ENCODE peak calls at places on chromosomes 7 and 10, in five cellular contexts. V is H1, B is GM12878, P is GM12892, C is K562. H is an unnamed sample.

GRCh38 chr10:35822316-35822715 is 180.2 kb upstream of the FZD8 start:
- DNase-seq in B (no peak), C (no peak), V (peak), P (no peak), H (no peak)

GRCh38 chr7:28161319-28161718 is 19.3 kb downstream of the JAZF1 start:
- DNase-seq in V (no peak), C (no peak), B (no peak), P (no peak), H (no peak)

GRCh38 chr7:106012935-106013439 is 49.9 kb downstream of the CDHR3 start:
- DNase-seq in C (no peak), V (no peak), P (no peak), B (no peak), H (no peak)

GRCh38 chr7:101823086-101823485 is 5.7 kb downstream of the CUX1 start:
- DNase-seq in C (no peak), B (no peak), V (no peak), P (no peak), H (no peak)

GRCh38 chr10:118459642-118460193 is 117.6 kb upstream of the FAM204A start:
- DNase-seq in B (no peak), P (peak), C (peak), V (peak), H (peak)

GRCh38 chr7:150378115-150378852 is 846 bp upstream of the ZNF775 start:
- DNase-seq in B (no peak), V (peak), P (no peak), C (peak), H (no peak)

GRCh38 chr7:80088705-80089104 is 45.9 kb upstream of the GNAI1 start:
- DNase-seq in P (no peak), B (no peak), V (no peak), C (no peak), H (no peak)

GRCh38 chr7:123537026-123537642 is 2.7 kb upstream of the IQUB start:
- DNase-seq in P (no peak), V (no peak), C (no peak), B (no peak), H (no peak)

GRCh38 chr10:87866575-87866974 is 3.1 kb downstream of the PTEN start:
- DNase-seq in B (no peak), C (no peak), P (no peak), V (no peak), H (no peak)

GRCh38 chr7:115980175-115980574 is 50.4 kb downstream of the TFEC start:
- DNase-seq in P (no peak), C (no peak), B (no peak), V (no peak), H (no peak)

GRCh38 chr7:43105521-43106120 is 6.8 kb upstream of the HECW1 start:
- DNase-seq in C (no peak), B (no peak), V (no peak), P (no peak), H (no peak)

GRCh38 chr7:8035647-8036518 is 67.3 kb downstream of the GLCCI1 start:
- DNase-seq in B (peak), V (no peak), C (no peak), P (no peak), H (no peak)

GRCh38 chr7:67484244-67484751 is 487.7 kb downstream of the TYW1 start:
- DNase-seq in P (no peak), C (peak), V (peak), B (no peak), H (peak)

GRCh38 chr10:114545071-114545470 is 113.0 kb downstream of the ABLIM1 start:
- DNase-seq in V (no peak), P (no peak), B (no peak), C (no peak), H (no peak)

GRCh38 chr10:58632211-58632610 is 119.5 kb downstream of the BICC1 start:
- DNase-seq in B (no peak), C (no peak), V (no peak), P (no peak), H (no peak)

GRCh38 chr10:133394064-133394663 is at the start of gene MTG1:
- DNase-seq in P (peak), V (peak), B (peak), C (peak), H (peak)

GRCh38 chr10:119250641-119251314 is 43.4 kb downstream of the GRK5 start:
- DNase-seq in P (no peak), B (no peak), C (no peak), V (no peak), H (no peak)

GRCh38 chr7:7385421-7385820 is 150.3 kb downstream of the COL28A1 start:
- DNase-seq in B (no peak), C (no peak), V (no peak), P (no peak), H (no peak)

GRCh38 chr10:113187066-113187777 is 237.2 kb downstream of the TCF7L2 start:
- DNase-seq in B (no peak), P (no peak), C (no peak), V (no peak), H (no peak)

GRCh38 chr10:99809931-99810615 is 27.6 kb downstream of the ABCC2 start:
- DNase-seq in P (no peak), V (no peak), B (no peak), C (no peak), H (no peak)

GRCh38 chr7:28980504-28981281 is 22.6 kb upstream of the TRIL start:
- DNase-seq in V (no peak), P (no peak), C (no peak), B (no peak), H (no peak)

GRCh38 chr10:97406064-97406463 is 4.9 kb upstream of the RRP12 start:
- DNase-seq in C (no peak), B (no peak), P (no peak), V (no peak), H (no peak)

GRCh38 chr7:70673833-70674232 is 458.1 kb upstream of the GALNT17 start:
- DNase-seq in C (no peak), B (no peak), V (no peak), P (no peak), H (no peak)

GRCh38 chr7:100475549-100475948 is 3.5 kb downstream of the TSC22D4 start:
- DNase-seq in P (no peak), V (no peak), C (peak), B (no peak), H (no peak)

GRCh38 chr10:131788386-131788785 is 112.4 kb upstream of the PPP2R2D start:
- DNase-seq in V (no peak), B (no peak), P (no peak), C (no peak), H (no peak)
- TF ChIP-seq POLR2A in V (no peak), B (no peak), P (no peak), C (no peak), H (no peak)

GRCh38 chr7:128071376-128071775 is 40.1 kb upstream of the LRRC4 start:
- DNase-seq in B (no peak), V (no peak), C (no peak), P (no peak), H (no peak)
- TF ChIP-seq TAF1 in B (no peak), V (no peak), C (no peak), P (no peak), H (no peak)

GRCh38 chr7:130912910-130913720 is 179.1 kb upstream of the KLF14 start:
- DNase-seq in P (no peak), B (peak), V (no peak), C (no peak), H (no peak)
- TF ChIP-seq POLR2A in P (peak), B (peak), V (no peak), C (peak), H (no peak)

GRCh38 chr7:19143930-19144574 is 1.2 kb downstream of the FERD3L start:
- DNase-seq in C (no peak), V (no peak), B (no peak), P (no peak), H (no peak)

GRCh38 chr7:19145429-19146201 is 394 bp upstream of the FERD3L start:
- DNase-seq in B (no peak), C (no peak), P (no peak), V (peak), H (no peak)

GRCh38 chr7:19144661-19145428 is at the start of gene FERD3L:
- DNase-seq in C (no peak), B (no peak), P (no peak), V (no peak), H (no peak)

GRCh38 chr7:19146699-19147098 is 1.5 kb upstream of the FERD3L start:
- DNase-seq in B (no peak), P (no peak), C (no peak), V (no peak), H (no peak)
- TF ChIP-seq TAF1 in B (no peak), P (no peak), C (no peak), V (no peak), H (no peak)

GRCh38 chr10:89644691-89644966 is 413 bp downstream of the PANK1 start:
- DNase-seq in C (no peak), B (no peak), V (no peak), P (peak), H (no peak)

GRCh38 chr10:89643812-89644690 is 991 bp downstream of the PANK1 start:
- DNase-seq in C (peak), P (peak), B (peak), V (peak), H (peak)

GRCh38 chr10:89643431-89643811 is 1.6 kb downstream of the PANK1 start:
- DNase-seq in B (no peak), P (no peak), C (no peak), V (no peak), H (no peak)

GRCh38 chr10:89645742-89646172 is 715 bp upstream of the PANK1 start:
- DNase-seq in B (no peak), V (no peak), P (no peak), C (no peak), H (no peak)

GRCh38 chr10:89644967-89645741 is at the start of gene PANK1:
- DNase-seq in B (peak), P (peak), V (no peak), C (peak), H (peak)
- TF ChIP-seq POLR2A in B (peak), P (no peak), V (peak), C (peak), H (peak)

GRCh38 chr7:38299275-38299931 is 26.0 kb upstream of the TARP start:
- DNase-seq in V (no peak), B (no peak), P (no peak), C (no peak), H (no peak)
- TF ChIP-seq TAF1 in V (no peak), B (no peak), P (no peak), C (no peak), H (no peak)

DNA sequence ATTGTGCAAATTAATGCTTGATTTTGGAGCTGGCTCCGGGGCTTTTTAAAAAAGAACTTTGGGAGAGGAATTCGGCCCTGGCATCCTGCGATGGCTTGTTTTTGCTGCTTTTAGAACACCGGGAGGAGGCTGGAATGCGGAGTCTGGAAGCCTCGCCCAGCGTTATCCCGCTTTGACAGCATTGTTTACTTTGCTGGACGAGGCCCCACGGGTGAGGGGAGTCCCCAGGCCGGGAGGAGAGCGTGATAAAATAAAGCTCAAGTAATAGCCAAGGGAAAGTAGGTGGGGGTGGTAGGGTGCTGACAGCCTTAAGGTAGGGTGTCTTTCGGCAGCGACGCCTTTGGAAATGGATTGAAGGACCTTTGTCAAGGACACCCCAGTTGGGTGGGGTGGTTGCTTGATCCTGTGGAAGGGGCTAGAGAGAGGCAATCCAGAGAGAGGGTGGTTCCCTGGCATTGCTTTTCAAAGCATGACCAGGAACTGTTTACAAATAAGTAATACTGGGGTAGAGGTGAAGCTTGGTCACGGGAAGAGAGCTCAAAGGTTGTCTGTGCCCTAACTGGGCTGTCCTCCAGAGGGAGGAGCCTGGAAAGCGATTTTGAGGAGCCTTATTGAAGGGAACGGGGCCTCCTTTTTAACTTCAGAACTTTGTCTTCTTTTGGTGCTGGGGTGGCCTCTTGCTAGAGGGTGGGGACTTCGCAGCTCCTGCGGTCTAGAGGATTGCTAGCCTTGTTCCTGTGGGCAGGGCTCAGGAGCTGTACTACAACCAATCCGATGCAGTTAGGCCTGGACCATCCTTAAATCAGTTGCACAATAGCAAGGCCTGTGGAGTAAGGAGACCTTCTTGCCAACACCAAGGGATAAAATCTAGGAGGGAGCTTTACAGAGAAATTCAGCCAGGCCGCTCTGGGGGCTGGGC is 1.2 kb downstream of the EIF4EBP2 start:
- DNase-seq in C (peak), B (no peak), V (no peak), P (no peak), H (no peak)
- TF ChIP-seq POLR2A in C (no peak), B (peak), V (no peak), P (no peak), H (no peak)

GRCh38 chr10:101829561-101830315 is 11.5 kb upstream of the OGA start:
- DNase-seq in P (peak), V (no peak), B (no peak), C (peak), H (peak)
- TF ChIP-seq TAF1 in P (no peak), V (no peak), B (no peak), C (no peak), H (no peak)

DNA sequence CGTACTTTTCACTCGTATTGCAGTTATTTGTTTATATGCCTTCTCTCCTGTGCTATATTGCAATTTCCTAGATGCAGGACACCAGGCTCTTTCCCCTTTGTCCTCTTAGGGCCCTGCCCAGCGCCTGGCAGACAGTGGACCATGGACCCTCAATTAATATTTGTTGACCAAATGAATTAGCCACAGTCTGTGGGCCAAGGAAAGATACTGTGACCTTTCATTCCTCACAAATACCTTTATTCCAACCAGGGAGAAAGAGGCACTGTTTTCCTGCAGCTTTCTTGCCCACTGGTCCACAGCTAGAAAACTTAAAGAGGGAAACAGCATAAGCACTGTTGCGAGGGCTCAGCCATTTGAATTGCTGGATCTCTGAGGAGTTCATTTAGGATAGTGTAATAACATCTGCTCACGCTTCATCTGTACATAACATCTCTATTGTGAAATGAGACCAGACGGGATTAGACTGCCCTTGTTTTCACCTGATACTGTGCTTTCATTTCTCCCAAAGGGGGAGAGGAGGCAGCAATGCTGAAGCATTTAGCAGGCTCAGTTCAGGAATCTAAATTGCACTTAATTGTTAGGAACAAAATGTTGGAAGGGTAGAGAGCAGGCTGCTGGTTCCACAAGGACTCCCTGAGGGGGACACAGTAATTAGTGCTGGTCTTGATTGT is 46.7 kb downstream of the TNS3 start:
- DNase-seq in P (no peak), V (no peak), C (no peak), B (no peak), H (no peak)
- TF ChIP-seq POLR2A in P (no peak), V (no peak), C (no peak), B (no peak), H (no peak)

GRCh38 chr10:103492655-103493261 is 747 bp upstream of the NEURL1 start:
- DNase-seq in P (no peak), B (no peak), C (no peak), V (no peak), H (no peak)

GRCh38 chr10:103493362-103493871 is at the start of gene NEURL1:
- DNase-seq in B (no peak), C (peak), V (no peak), P (peak), H (peak)

GRCh38 chr10:103491729-103492364 is 1.7 kb upstream of the NEURL1 start:
- DNase-seq in P (no peak), V (no peak), C (no peak), B (no peak), H (no peak)

GRCh38 chr10:103495321-103495720 is 1.8 kb downstream of the NEURL1 start:
- DNase-seq in P (no peak), B (no peak), C (no peak), V (no peak), H (no peak)

GRCh38 chr10:103493911-103494877 is 689 bp downstream of the NEURL1 start:
- DNase-seq in B (no peak), V (no peak), C (peak), P (peak), H (peak)
- TF ChIP-seq TAF1 in B (no peak), V (no peak), C (no peak), P (no peak), H (no peak)

H was measured in GM12891.